ENCODE peak calls at places on chromosomes 1 and 21, in four cellular contexts. L is tibial artery, H is uterus, D is choroid plexus epithelial cell. M is an unnamed sample.
A peak's percentile ranks its signal among the peaks of the same experiment; 100 is the strongest.

GRCh38 chr1:227729144-227729880 is 5.8 kb downstream of the JMJD4 start:
- DNase-seq in L (no peak), H (no peak), D (no peak), M (no peak)

GRCh38 chr1:192580351-192580962 is 4.9 kb downstream of the RGS1 start:
- DNase-seq in L (no peak), H (no peak), D (peak; percentile 84), M (no peak)

GRCh38 chr21:18411565-18411964 is 8.0 kb upstream of the TMPRSS15 start:
- DNase-seq in L (no peak), H (no peak), D (no peak), M (no peak)

GRCh38 chr1:58907398-58907797 is 123.6 kb upstream of the JUN start:
- DNase-seq in L (no peak), H (no peak), D (no peak), M (no peak)

GRCh38 chr1:14142397-14143095 is 442.6 kb downstream of the PRDM2 start:
- DNase-seq in L (no peak), H (no peak), D (peak; percentile 6), M (peak; percentile 46)

GRCh38 chr1:155706101-155706619 is 17.3 kb downstream of the DAP3 start:
- DNase-seq in L (no peak), H (no peak), D (peak; percentile 71), M (no peak)

GRCh38 chr1:118984086-118984989 is 3.8 kb downstream of the TBX15 start:
- DNase-seq in L (peak; percentile 81), H (no peak), D (peak; percentile 82), M (no peak)

GRCh38 chr1:7940745-7941436 is at the start of gene TNFRSF9:
- DNase-seq in L (no peak), H (no peak), D (peak; percentile 70), M (no peak)

GRCh38 chr1:10368194-10368593 is 30.7 kb upstream of the PGD start:
- DNase-seq in L (no peak), H (no peak), D (no peak), M (no peak)

GRCh38 chr1:28773105-28773504 is 36.4 kb downstream of the YTHDF2 start:
- DNase-seq in L (no peak), H (no peak), D (no peak), M (no peak)

GRCh38 chr1:208231929-208232360 is 12.2 kb downstream of the PLXNA2 start:
- DNase-seq in L (no peak), H (no peak), D (peak; percentile 78), M (no peak)

GRCh38 chr1:55146781-55147180 is 68.4 kb downstream of the USP24 start:
- DNase-seq in L (no peak), H (peak; percentile 41), D (peak; percentile 62), M (no peak)

GRCh38 chr1:181206513-181206912 is 118.0 kb downstream of the IER5 start:
- DNase-seq in L (no peak), H (no peak), D (no peak), M (no peak)

GRCh38 chr1:94009304-94009703 is 100.1 kb upstream of the GCLM start:
- DNase-seq in L (no peak), H (no peak), D (no peak), M (no peak)

GRCh38 chr1:116586741-116587143 is 15.9 kb upstream of the CD58 start:
- DNase-seq in L (no peak), H (no peak), D (no peak), M (no peak)

GRCh38 chr1:158509471-158510161 is 37.6 kb downstream of the OR10R2 start:
- DNase-seq in L (no peak), H (peak; percentile 27), D (peak; percentile 5), M (no peak)

GRCh38 chr1:85259118-85259865 is at the start of gene C1orf52:
- DNase-seq in L (peak; percentile 97), H (peak; percentile 95), D (peak; percentile 95), M (peak; percentile 95)

GRCh38 chr1:85258536-85259117 is 835 bp downstream of the C1orf52 start:
- DNase-seq in L (no peak), H (no peak), D (peak; percentile 74), M (no peak)

GRCh38 chr1:85262985-85263384 is 3.5 kb upstream of the C1orf52 start:
- DNase-seq in L (no peak), H (no peak), D (no peak), M (no peak)

GRCh38 chr1:85264150-85264549 is 4.7 kb upstream of the C1orf52 start:
- DNase-seq in L (no peak), H (no peak), D (no peak), M (no peak)

DNA sequence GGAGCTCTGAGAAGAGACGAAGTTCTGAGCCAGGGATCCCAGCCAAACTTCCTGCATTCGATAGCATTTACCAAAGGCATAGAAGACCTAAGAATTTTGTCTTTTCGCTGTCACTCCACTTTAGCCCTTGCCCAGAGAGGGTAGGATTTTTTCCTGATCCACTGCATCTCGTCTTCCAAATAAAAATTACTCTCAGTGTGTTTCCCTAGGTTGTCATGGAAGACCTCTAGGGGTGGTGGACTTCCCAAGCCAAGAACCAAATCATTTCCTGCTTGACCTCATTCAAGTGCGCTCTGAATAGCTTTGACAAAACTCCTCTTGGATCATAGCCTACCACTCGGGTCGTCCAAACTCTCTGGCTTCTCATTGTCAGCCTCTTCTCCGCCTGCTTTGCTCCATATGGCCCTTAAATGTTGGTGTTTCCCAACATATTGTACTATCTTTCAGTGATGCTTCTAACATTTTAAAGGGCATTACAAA is 444 bp upstream of the C1orf52 start:
- DNase-seq in L (no peak), H (peak; percentile 63), D (peak; percentile 45), M (no peak)
- TF ChIP-seq CTCF in L (no peak), H (no peak), D (no peak), M (no peak)

DNA sequence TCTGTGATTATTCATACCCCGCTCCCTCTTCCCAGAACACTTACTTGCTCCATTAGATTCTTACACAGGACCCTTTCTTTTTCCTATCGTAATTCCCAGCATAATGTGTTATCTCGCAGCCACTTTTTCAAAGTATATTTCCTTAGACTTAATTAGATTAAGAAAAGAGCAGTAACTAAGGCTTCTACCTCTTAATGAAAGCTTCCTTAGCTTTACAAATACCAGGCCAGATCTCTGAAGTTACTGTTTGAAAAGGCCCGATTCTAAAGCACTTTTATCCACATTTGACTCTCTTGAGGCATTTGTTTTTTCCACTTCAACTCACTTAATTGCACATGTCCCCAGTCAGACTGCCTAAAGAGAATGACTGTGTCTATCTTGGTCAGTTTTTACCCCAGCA is 1264.3 kb upstream of the ADGRL2 start:
- DNase-seq in L (no peak), H (no peak), D (no peak), M (no peak)
- TF ChIP-seq CTCF in L (no peak), H (no peak), D (no peak), M (no peak)

DNA sequence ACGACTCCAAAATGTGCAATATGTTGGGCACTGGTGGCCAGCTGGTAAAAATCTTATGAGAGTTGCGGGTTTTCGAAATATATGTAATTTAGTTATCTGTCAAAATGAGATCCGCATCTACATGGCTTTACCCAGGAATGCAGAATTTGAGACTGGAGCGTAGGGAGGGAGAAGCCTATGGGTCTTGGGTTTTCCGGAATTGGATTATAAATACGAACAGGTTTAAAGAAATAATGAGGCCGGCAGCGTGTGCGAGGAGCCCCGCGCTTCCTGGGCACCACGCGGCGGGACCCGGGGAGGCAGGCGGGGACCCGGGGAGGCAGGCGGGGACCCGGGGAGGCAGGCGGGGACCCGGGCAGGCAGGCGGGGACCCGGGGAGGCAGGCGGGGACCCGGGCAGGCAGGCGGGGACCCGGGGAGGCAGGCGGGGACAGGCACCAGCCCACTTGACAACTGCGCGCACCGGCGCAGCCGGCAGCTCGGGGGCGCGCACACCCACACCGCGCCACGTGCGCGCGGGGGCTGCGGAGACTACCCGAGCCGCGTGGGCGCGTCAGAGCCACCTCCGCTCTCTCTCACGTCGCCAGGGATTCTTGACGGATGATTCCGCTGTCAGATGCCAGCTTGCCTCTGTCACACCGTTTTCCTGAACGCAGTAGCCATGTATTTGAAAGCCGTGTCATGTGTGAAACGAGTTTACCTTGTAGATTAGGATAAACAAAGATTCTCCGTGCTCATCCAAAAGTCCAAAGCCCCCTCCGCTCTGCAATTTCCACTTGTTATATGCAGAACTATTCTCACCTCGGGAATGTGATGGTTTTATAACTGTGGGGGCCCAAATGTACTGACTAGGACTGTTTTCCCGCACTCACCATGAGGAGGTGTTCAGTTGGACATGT is 54.3 kb upstream of the HNRNPU start:
- DNase-seq in L (no peak), H (peak; percentile 23), D (peak; percentile 10), M (peak; percentile 70)
- TF ChIP-seq CTCF in L (no peak), H (no peak), D (no peak), M (no peak)

DNA sequence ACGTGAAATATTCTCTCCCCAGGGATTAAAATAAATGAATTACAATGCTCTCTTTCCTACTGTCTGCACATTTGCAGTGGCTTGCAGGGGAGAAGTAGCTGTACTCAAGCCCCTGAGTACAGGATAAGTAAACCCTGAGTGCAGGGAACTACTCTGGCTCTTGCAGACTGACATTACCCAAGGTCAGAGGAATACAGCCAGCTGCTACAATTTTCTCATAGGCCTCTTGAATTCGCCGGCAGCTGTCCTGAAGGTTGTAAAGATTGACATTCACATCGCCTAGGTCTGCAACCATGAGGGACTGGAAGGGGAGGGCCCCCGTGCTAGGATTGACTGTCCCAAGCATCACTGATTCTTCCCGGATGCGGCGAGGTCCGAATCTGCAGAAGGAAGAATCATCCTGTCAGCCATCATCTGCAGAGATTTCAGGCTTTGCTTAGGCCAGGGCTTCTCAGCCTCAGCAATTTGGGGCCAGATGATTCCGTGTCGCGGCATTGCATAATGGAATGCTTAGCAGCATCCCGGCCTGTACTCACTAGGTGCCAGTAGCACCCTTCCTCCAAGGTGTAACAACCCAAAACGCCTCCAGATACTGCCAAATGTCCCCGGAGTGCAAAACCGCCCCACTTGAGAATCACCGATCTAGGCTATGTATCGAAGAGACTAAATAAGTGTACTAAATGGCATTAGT is 1.7 kb downstream of the AGMAT start:
- DNase-seq in L (no peak), H (no peak), D (no peak), M (no peak)
- TF ChIP-seq CTCF in L (no peak), H (no peak), D (no peak), M (no peak)

DNA sequence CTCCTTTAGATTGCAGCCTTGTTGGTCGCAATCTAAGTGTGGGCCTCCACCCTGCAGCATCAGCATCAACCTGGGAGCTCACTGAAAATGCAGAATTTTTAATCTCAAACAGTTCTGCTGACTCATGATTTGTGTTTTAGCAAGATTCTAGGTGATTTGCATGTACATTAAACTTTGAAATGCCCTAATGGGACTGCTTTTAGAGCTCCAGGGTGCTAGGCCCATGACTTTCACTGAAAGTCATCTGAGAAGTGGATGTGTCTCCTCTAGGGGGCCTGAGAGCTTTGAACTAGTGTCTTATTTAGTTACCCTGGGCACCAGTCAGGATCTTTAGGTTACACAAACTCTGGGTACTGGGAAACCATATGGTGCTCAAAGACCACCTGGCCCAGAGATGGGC is 9.0 kb downstream of the TRIM67 start:
- DNase-seq in L (no peak), H (no peak), D (no peak), M (no peak)
- TF ChIP-seq CTCF in L (no peak), H (no peak), D (peak; percentile 34), M (no peak)

DNA sequence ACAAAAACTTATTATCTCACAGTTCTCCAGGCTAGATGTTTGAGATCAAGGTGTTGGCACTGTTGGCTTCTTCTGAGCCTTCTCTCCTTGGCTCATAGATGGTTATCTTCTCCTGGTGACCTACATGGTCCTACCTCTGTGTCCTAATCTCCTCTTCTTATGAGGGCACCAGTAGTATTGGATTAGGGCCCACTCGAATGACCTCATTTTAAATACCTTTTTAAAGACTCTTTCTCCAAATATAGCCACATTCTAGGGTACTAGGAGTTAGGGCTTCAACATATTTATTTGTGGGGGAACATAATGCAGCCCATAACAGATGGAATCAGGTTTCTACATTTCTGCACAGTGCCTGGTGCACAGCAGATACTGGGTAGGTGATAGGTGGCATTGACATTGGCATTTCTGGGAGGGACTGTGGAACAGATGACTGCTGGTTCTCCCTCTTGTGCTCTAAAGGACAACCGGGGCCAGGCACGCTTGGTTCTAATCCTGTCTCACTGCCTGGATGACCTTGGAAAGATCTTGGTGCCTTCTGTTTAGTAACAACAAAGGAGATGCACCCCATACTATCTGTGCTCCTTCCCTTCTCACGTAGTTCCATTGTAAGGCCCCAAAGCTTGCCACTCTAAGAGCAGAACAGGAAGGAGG is 140.3 kb downstream of the PLPP3 start:
- DNase-seq in L (no peak), H (no peak), D (no peak), M (no peak)
- TF ChIP-seq CTCF in L (no peak), H (no peak), D (no peak), M (no peak)

M was measured in dorsolateral prefrontal cortex.